ENCODE peak calls at places on chromosomes 11 and 22, in six cellular contexts. V, B, P, D, F and S are unnamed samples.

GRCh38 chr11:73267122-73267846 is 4.9 kb upstream of the P2RY6 start:
- DNase-seq in V (no peak), B (no peak), P (no peak), D (no peak), F (no peak), S (no peak)

GRCh38 chr11:19437760-19438159 is 197.0 kb upstream of the E2F8 start:
- DNase-seq in V (peak; percentile 75), B (no peak), P (no peak), D (no peak), F (no peak), S (peak; percentile 63)

GRCh38 chr11:10897150-10897549 is 39.3 kb upstream of the ZBED5 start:
- DNase-seq in V (no peak), B (no peak), P (no peak), D (no peak), F (no peak), S (no peak)

GRCh38 chr11:85651118-85651517 is 3.4 kb downstream of the TMEM126A start:
- DNase-seq in V (no peak), B (no peak), P (no peak), D (no peak), F (no peak), S (no peak)

GRCh38 chr11:83326326-83326725 is 40.2 kb upstream of the CCDC90B start:
- DNase-seq in V (no peak), B (no peak), P (no peak), D (no peak), F (no peak), S (no peak)

GRCh38 chr11:105741488-105742020 is 131.7 kb downstream of the GRIA4 start:
- DNase-seq in V (no peak), B (no peak), P (no peak), D (no peak), F (no peak), S (no peak)

GRCh38 chr11:1942541-1943260 is 4.4 kb upstream of the MRPL23 start:
- DNase-seq in V (no peak), B (no peak), P (no peak), D (no peak), F (peak; percentile 30), S (no peak)

GRCh38 chr22:36546092-36546804 is 17.3 kb upstream of the EIF3D start:
- DNase-seq in V (no peak), B (peak; percentile 18), P (peak; percentile 44), D (no peak), F (no peak), S (peak; percentile 66)

GRCh38 chr11:19075636-19076035 is 15.1 kb upstream of the MRGPRX2 start:
- DNase-seq in V (no peak), B (no peak), P (no peak), D (no peak), F (no peak), S (no peak)

GRCh38 chr11:69356703-69357457 is 62.9 kb downstream of the MYEOV start:
- DNase-seq in V (no peak), B (no peak), P (no peak), D (no peak), F (peak; percentile 41), S (no peak)

GRCh38 chr11:12007769-12008737 is at the start of gene DKK3:
- DNase-seq in V (no peak), B (no peak), P (no peak), D (peak; percentile 52), F (no peak), S (no peak)

GRCh38 chr22:29310863-29311339 is 4.5 kb downstream of the GAS2L1 start:
- DNase-seq in V (peak; percentile 75), B (peak; percentile 41), P (peak; percentile 56), D (peak; percentile 96), F (peak; percentile 95), S (peak; percentile 99)

GRCh38 chr11:8023831-8024555 is 36.9 kb downstream of the EIF3F start:
- DNase-seq in V (no peak), B (no peak), P (no peak), D (no peak), F (no peak), S (no peak)

GRCh38 chr11:70820712-70821111 is 422.4 kb downstream of the CTTN start:
- DNase-seq in V (no peak), B (no peak), P (no peak), D (no peak), F (no peak), S (no peak)

GRCh38 chr22:30459206-30460052 is 12.4 kb downstream of the SEC14L3 start:
- DNase-seq in V (no peak), B (no peak), P (peak; percentile 49), D (no peak), F (no peak), S (no peak)

GRCh38 chr11:67507242-67507890 is 596 bp downstream of the CDK2AP2 start:
- DNase-seq in V (peak; percentile 60), B (no peak), P (peak; percentile 86), D (peak; percentile 72), F (no peak), S (peak; percentile 32)

GRCh38 chr11:134340354-134340964 is 8.7 kb downstream of the GLB1L2 start:
- DNase-seq in V (no peak), B (no peak), P (no peak), D (no peak), F (no peak), S (no peak)

GRCh38 chr11:92225563-92226308 is 1.1 kb downstream of the FAT3 start:
- DNase-seq in V (no peak), B (no peak), P (no peak), D (peak; percentile 58), F (no peak), S (no peak)

GRCh38 chr11:66126064-66126463 is 56.0 kb downstream of the PACS1 start:
- DNase-seq in V (no peak), B (no peak), P (peak; percentile 83), D (no peak), F (no peak), S (no peak)

GRCh38 chr11:67002297-67002913 is 20.5 kb upstream of the SYT12 start:
- DNase-seq in V (no peak), B (no peak), P (no peak), D (no peak), F (no peak), S (no peak)

GRCh38 chr22:50620861-50621490 is 7.0 kb downstream of the ARSA start:
- DNase-seq in V (no peak), B (peak; percentile 47), P (peak; percentile 87), D (no peak), F (no peak), S (no peak)